ENCODE peak calls at places on chromosomes 13 and 19, in four cellular contexts. One of them, this sample, is unnamed.

GRCh38 chr13:95784891-95785290 is 108.0 kb downstream of the DNAJC3 start:
- DNase-seq in HepG2: no peak
- DNase-seq in GM12878: no peak
- DNase-seq in HL-60: no peak
- DNase-seq in this sample: no peak

GRCh38 chr13:31912641-31913401 is 118.8 kb upstream of the FRY start:
- DNase-seq in GM12878: no peak
- DNase-seq in HL-60: no peak
- DNase-seq in HepG2: no peak
- DNase-seq in this sample: no peak

GRCh38 chr13:42538996-42539395 is 35.0 kb upstream of the TNFSF11 start:
- DNase-seq in HepG2: no peak
- DNase-seq in HL-60: no peak
- DNase-seq in GM12878: no peak
- DNase-seq in this sample: no peak

GRCh38 chr19:6238256-6238642 is 41.5 kb downstream of the MLLT1 start:
- DNase-seq in HL-60: no peak
- DNase-seq in GM12878: no peak
- DNase-seq in HepG2: no peak
- DNase-seq in this sample: peak; percentile 47

GRCh38 chr19:18742838-18743237 is 48.3 kb downstream of the COMP start:
- DNase-seq in GM12878: no peak
- DNase-seq in HepG2: no peak
- DNase-seq in HL-60: no peak
- DNase-seq in this sample: no peak

GRCh38 chr13:95556981-95557380 is 4.5 kb downstream of the CLDN10 start:
- DNase-seq in HL-60: no peak
- DNase-seq in HepG2: no peak
- DNase-seq in GM12878: no peak
- DNase-seq in this sample: no peak

GRCh38 chr13:31067416-31068118 is 94.1 kb downstream of the HSPH1 start:
- DNase-seq in HL-60: no peak
- DNase-seq in HepG2: no peak
- DNase-seq in GM12878: no peak
- DNase-seq in this sample: no peak

GRCh38 chr19:32902448-32902847 is 32.9 kb upstream of the SLC7A9 start:
- DNase-seq in GM12878: no peak
- DNase-seq in HepG2: no peak
- DNase-seq in HL-60: no peak
- DNase-seq in this sample: no peak

GRCh38 chr19:4823577-4823976 is 7.9 kb downstream of the TICAM1 start:
- DNase-seq in HepG2: no peak
- DNase-seq in GM12878: no peak
- DNase-seq in HL-60: no peak
- DNase-seq in this sample: no peak

GRCh38 chr19:8174706-8175105 is 25.3 kb upstream of the FBN3 start:
- DNase-seq in HL-60: no peak
- DNase-seq in GM12878: no peak
- DNase-seq in HepG2: no peak
- DNase-seq in this sample: no peak

GRCh38 chr13:55244991-55245644 is 1895.6 kb upstream of the PRR20A start:
- DNase-seq in GM12878: no peak
- DNase-seq in HL-60: no peak
- DNase-seq in HepG2: peak; percentile 1
- DNase-seq in this sample: no peak

GRCh38 chr19:6668696-6669095 is 1.3 kb downstream of the TNFSF14 start:
- DNase-seq in GM12878: no peak
- DNase-seq in HL-60: no peak
- DNase-seq in HepG2: no peak
- DNase-seq in this sample: no peak

GRCh38 chr13:70249332-70250064 is 141.2 kb upstream of the KLHL1 start:
- DNase-seq in HepG2: peak; percentile 87
- DNase-seq in HL-60: no peak
- DNase-seq in GM12878: no peak
- DNase-seq in this sample: no peak

GRCh38 chr19:42546831-42547500 is 18.7 kb upstream of the CEACAM1 start:
- DNase-seq in HL-60: no peak
- DNase-seq in GM12878: no peak
- DNase-seq in HepG2: no peak
- DNase-seq in this sample: no peak

GRCh38 chr13:22311734-22312404 is 641.0 kb downstream of the FGF9 start:
- DNase-seq in HepG2: no peak
- DNase-seq in HL-60: no peak
- DNase-seq in GM12878: no peak
- DNase-seq in this sample: no peak

GRCh38 chr13:109646423-109646822 is 140.0 kb downstream of the IRS2 start:
- DNase-seq in GM12878: peak; percentile 7
- DNase-seq in HL-60: no peak
- DNase-seq in HepG2: no peak
- DNase-seq in this sample: no peak

GRCh38 chr19:19866599-19867248 is 1.0 kb downstream of the ZNF253 start:
- DNase-seq in HepG2: peak; percentile 58
- DNase-seq in HL-60: peak; percentile 50
- DNase-seq in GM12878: peak; percentile 15
- DNase-seq in this sample: peak; percentile 74

GRCh38 chr19:55179570-55180484 is at the start of gene SYT5:
- DNase-seq in HepG2: no peak
- DNase-seq in HL-60: peak; percentile 38
- DNase-seq in GM12878: no peak
- DNase-seq in this sample: peak; percentile 88

GRCh38 chr13:40181203-40181845 is 485.1 kb downstream of the FOXO1 start:
- DNase-seq in HL-60: no peak
- DNase-seq in HepG2: peak; percentile 56
- DNase-seq in GM12878: no peak
- DNase-seq in this sample: peak; percentile 11

GRCh38 chr19:58317481-58318072 is 9.2 kb upstream of the ZSCAN22 start:
- DNase-seq in HepG2: no peak
- DNase-seq in HL-60: no peak
- DNase-seq in GM12878: no peak
- DNase-seq in this sample: peak; percentile 54

GRCh38 chr19:34298891-34299510 is 44.6 kb downstream of the GARRE1 start:
- DNase-seq in HL-60: no peak
- DNase-seq in HepG2: no peak
- DNase-seq in GM12878: no peak
- DNase-seq in this sample: no peak

GRCh38 chr13:50074843-50075242 is 59.6 kb downstream of the KCNRG start:
- DNase-seq in HepG2: no peak
- DNase-seq in HL-60: no peak
- DNase-seq in GM12878: no peak
- DNase-seq in this sample: no peak

GRCh38 chr19:43777163-43777700 is 3.5 kb downstream of the KCNN4 start:
- DNase-seq in HL-60: no peak
- DNase-seq in GM12878: no peak
- DNase-seq in HepG2: no peak
- DNase-seq in this sample: peak; percentile 79

GRCh38 chr19:31297991-31298390 is 51.2 kb downstream of the TSHZ3 start:
- DNase-seq in GM12878: no peak
- DNase-seq in HL-60: no peak
- DNase-seq in HepG2: no peak
- DNase-seq in this sample: no peak

GRCh38 chr19:37361994-37362393 is 8.9 kb upstream of the ZNF527 start:
- DNase-seq in GM12878: no peak
- DNase-seq in HepG2: no peak
- DNase-seq in HL-60: no peak
- DNase-seq in this sample: no peak

GRCh38 chr19:37362733-37363132 is 8.2 kb upstream of the ZNF527 start:
- DNase-seq in HepG2: peak; percentile 42
- DNase-seq in GM12878: no peak
- DNase-seq in HL-60: no peak
- DNase-seq in this sample: peak; percentile 17
- TF ChIP-seq GABPA in HepG2: no peak
- TF ChIP-seq GABPA in GM12878: no peak
- TF ChIP-seq GABPA in HL-60: no peak
- TF ChIP-seq GABPA in this sample: no peak

GRCh38 chr13:21055016-21055415 is 6.4 kb downstream of the LATS2 start:
- DNase-seq in GM12878: no peak
- DNase-seq in HepG2: no peak
- DNase-seq in HL-60: no peak
- DNase-seq in this sample: no peak

GRCh38 chr13:21055511-21056045 is 5.8 kb downstream of the LATS2 start:
- DNase-seq in GM12878: no peak
- DNase-seq in HepG2: no peak
- DNase-seq in HL-60: no peak
- DNase-seq in this sample: no peak

GRCh38 chr13:21053231-21053630 is 8.2 kb downstream of the LATS2 start:
- DNase-seq in HL-60: no peak
- DNase-seq in HepG2: no peak
- DNase-seq in GM12878: no peak
- DNase-seq in this sample: no peak

GRCh38 chr13:21051675-21052074 is 9.7 kb downstream of the LATS2 start:
- DNase-seq in HepG2: no peak
- DNase-seq in GM12878: no peak
- DNase-seq in HL-60: no peak
- DNase-seq in this sample: no peak

GRCh38 chr13:21054313-21054712 is 7.1 kb downstream of the LATS2 start:
- DNase-seq in HepG2: no peak
- DNase-seq in HL-60: no peak
- DNase-seq in GM12878: no peak
- DNase-seq in this sample: no peak
- H3K4me3 ChIP-seq in HepG2: no peak overlapping the region
- H3K4me3 ChIP-seq in HL-60: no peak overlapping the region
- H3K4me3 ChIP-seq in GM12878: no peak overlapping the region
- H3K4me3 ChIP-seq in this sample: no peak overlapping the region

GRCh38 chr13:33640832-33641231 is 177.1 kb upstream of the RFC3 start:
- DNase-seq in GM12878: no peak
- DNase-seq in HepG2: peak; percentile 90
- DNase-seq in HL-60: no peak
- DNase-seq in this sample: no peak

GRCh38 chr13:33636955-33637670 is 180.8 kb upstream of the RFC3 start:
- DNase-seq in HepG2: no peak
- DNase-seq in HL-60: no peak
- DNase-seq in GM12878: no peak
- DNase-seq in this sample: no peak

GRCh38 chr13:33639640-33640080 is 178.3 kb upstream of the RFC3 start:
- DNase-seq in HepG2: peak; percentile 43
- DNase-seq in GM12878: peak; percentile 40
- DNase-seq in HL-60: no peak
- DNase-seq in this sample: no peak

GRCh38 chr13:33639158-33639557 is 178.8 kb upstream of the RFC3 start:
- DNase-seq in GM12878: no peak
- DNase-seq in HepG2: peak; percentile 66
- DNase-seq in HL-60: no peak
- DNase-seq in this sample: no peak

GRCh38 chr13:33637978-33638743 is 179.8 kb upstream of the RFC3 start:
- DNase-seq in HepG2: no peak
- DNase-seq in HL-60: no peak
- DNase-seq in GM12878: no peak
- DNase-seq in this sample: no peak
- TF ChIP-seq GABPA in HepG2: no peak
- TF ChIP-seq GABPA in HL-60: no peak
- TF ChIP-seq GABPA in GM12878: no peak
- TF ChIP-seq GABPA in this sample: no peak

DNA sequence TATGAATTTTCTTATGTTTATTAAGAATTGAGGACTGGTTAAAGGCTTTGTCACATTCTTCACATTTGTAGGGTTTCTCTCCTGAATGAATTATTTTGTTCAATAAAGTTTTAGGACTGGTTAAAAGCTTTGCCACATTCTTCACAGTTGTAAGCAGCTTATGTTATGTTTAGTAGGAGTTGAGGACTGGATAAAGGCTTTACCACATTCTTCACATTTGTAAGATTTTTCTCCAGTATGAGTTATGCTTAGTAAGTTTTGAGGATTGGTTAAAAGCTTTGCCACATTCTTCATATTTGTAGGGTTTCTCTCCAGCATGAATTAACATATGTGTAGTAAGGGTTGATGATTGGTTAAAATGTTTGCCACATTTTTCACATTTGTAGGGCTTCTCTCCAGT is 79.8 kb downstream of the ZNF431 start:
- DNase-seq in GM12878: no peak
- DNase-seq in HL-60: no peak
- DNase-seq in HepG2: no peak
- DNase-seq in this sample: no peak
- H3K4me3 ChIP-seq in GM12878: no peak overlapping the region
- H3K4me3 ChIP-seq in HL-60: no peak overlapping the region
- H3K4me3 ChIP-seq in HepG2: no peak overlapping the region
- H3K4me3 ChIP-seq in this sample: no peak overlapping the region

GRCh38 chr19:56309511-56310185 is 5.0 kb downstream of the ZSCAN5A start:
- DNase-seq in HL-60: peak; percentile 47
- DNase-seq in HepG2: peak; percentile 39
- DNase-seq in GM12878: no peak
- DNase-seq in this sample: peak; percentile 83
- TF ChIP-seq GABPA in HL-60: no peak
- TF ChIP-seq GABPA in HepG2: no peak
- TF ChIP-seq GABPA in GM12878: no peak
- TF ChIP-seq GABPA in this sample: peak; percentile 13

GRCh38 chr13:99414048-99414995 is 87.0 kb upstream of the TM9SF2 start:
- DNase-seq in HepG2: no peak
- DNase-seq in HL-60: no peak
- DNase-seq in GM12878: no peak
- DNase-seq in this sample: no peak

GRCh38 chr13:99416411-99417121 is 84.7 kb upstream of the TM9SF2 start:
- DNase-seq in HL-60: no peak
- DNase-seq in GM12878: no peak
- DNase-seq in HepG2: no peak
- DNase-seq in this sample: no peak

GRCh38 chr13:99417151-99417820 is 84.0 kb upstream of the TM9SF2 start:
- DNase-seq in GM12878: no peak
- DNase-seq in HepG2: no peak
- DNase-seq in HL-60: no peak
- DNase-seq in this sample: no peak

GRCh38 chr13:99415014-99415650 is 86.1 kb upstream of the TM9SF2 start:
- DNase-seq in HL-60: no peak
- DNase-seq in HepG2: no peak
- DNase-seq in GM12878: no peak
- DNase-seq in this sample: no peak

GRCh38 chr13:99415851-99416331 is 85.4 kb upstream of the TM9SF2 start:
- DNase-seq in GM12878: no peak
- DNase-seq in HL-60: no peak
- DNase-seq in HepG2: no peak
- DNase-seq in this sample: no peak
- H3K4me3 ChIP-seq in GM12878: no peak overlapping the region
- H3K4me3 ChIP-seq in HL-60: no peak overlapping the region
- H3K4me3 ChIP-seq in HepG2: no peak overlapping the region
- H3K4me3 ChIP-seq in this sample: no peak overlapping the region

GRCh38 chr13:98216711-98217110 is 39.6 kb upstream of the RNF113B start:
- DNase-seq in GM12878: peak; percentile 15
- DNase-seq in HepG2: no peak
- DNase-seq in HL-60: no peak
- DNase-seq in this sample: no peak

GRCh38 chr13:98215508-98215907 is 38.4 kb upstream of the RNF113B start:
- DNase-seq in HepG2: no peak
- DNase-seq in GM12878: no peak
- DNase-seq in HL-60: no peak
- DNase-seq in this sample: no peak

GRCh38 chr13:98217597-98217996 is 40.5 kb upstream of the RNF113B start:
- DNase-seq in HL-60: no peak
- DNase-seq in GM12878: no peak
- DNase-seq in HepG2: no peak
- DNase-seq in this sample: no peak

GRCh38 chr13:98214707-98215106 is 37.6 kb upstream of the RNF113B start:
- DNase-seq in HL-60: no peak
- DNase-seq in HepG2: no peak
- DNase-seq in GM12878: no peak
- DNase-seq in this sample: no peak

GRCh38 chr13:98216135-98216565 is 39.1 kb upstream of the RNF113B start:
- DNase-seq in HL-60: no peak
- DNase-seq in GM12878: no peak
- DNase-seq in HepG2: no peak
- DNase-seq in this sample: no peak
- TF ChIP-seq GABPA in HL-60: no peak
- TF ChIP-seq GABPA in GM12878: no peak
- TF ChIP-seq GABPA in HepG2: no peak
- TF ChIP-seq GABPA in this sample: no peak

This sample was measured in K562.